ENCODE peak calls at places on chromosomes 13 and 19, in five cellular contexts. P is amniotic epithelial cell; G is stimulated activated CD4-positive, alpha-beta T cell treated with anti-CD3 and anti-CD28 coated beads, TNF-alpha, amount 100 ng/mL, for 4 hours; D is amniotic stem cell; X is lower leg skin. E is an unnamed sample.
A peak's percentile ranks its signal among the peaks of the same experiment; 100 is the strongest.

GRCh38 chr13:114081761-114082681 is 50.4 kb downstream of the RASA3 start:
- DNase-seq in X (peak; percentile 84), P (no peak), G (no peak), D (no peak), E (peak; percentile 25)

GRCh38 chr19:49637865-49638350 is 2.0 kb downstream of the RRAS start:
- DNase-seq in G (no peak), P (peak; percentile 77), X (peak; percentile 97), D (peak; percentile 54), E (peak; percentile 68)

GRCh38 chr19:16180611-16181010 is 4.6 kb upstream of the FAM32A start:
- DNase-seq in D (peak; percentile 67), P (peak; percentile 77), G (no peak), X (no peak), E (peak; percentile 64)

GRCh38 chr19:43768273-43769050 is 12.3 kb downstream of the KCNN4 start:
- DNase-seq in X (peak; percentile 81), G (no peak), D (no peak), P (no peak), E (no peak)

GRCh38 chr13:72221276-72221962 is 354.4 kb upstream of the DACH1 start:
- DNase-seq in X (peak; percentile 82), P (peak; percentile 1), G (no peak), D (no peak), E (peak; percentile 98)

GRCh38 chr13:76086729-76087128 is 450.6 kb downstream of the LMO7 start:
- DNase-seq in P (no peak), X (no peak), G (no peak), D (no peak), E (no peak)

GRCh38 chr19:35911790-35912189 is 3.7 kb upstream of the TYROBP start:
- DNase-seq in G (no peak), X (no peak), D (no peak), P (peak; percentile 18), E (no peak)

GRCh38 chr13:90105881-90106496 is 1241.5 kb upstream of the MIR17HG start:
- DNase-seq in D (no peak), P (no peak), X (no peak), G (no peak), E (no peak)

GRCh38 chr19:18502633-18503294 is 19.1 kb downstream of the ELL start:
- DNase-seq in D (no peak), X (no peak), P (no peak), G (no peak), E (no peak)

GRCh38 chr19:32460476-32460875 is 54.9 kb downstream of the DPY19L3 start:
- DNase-seq in D (no peak), P (no peak), G (no peak), X (no peak), E (no peak)

GRCh38 chr19:1913781-1914577 is 8.8 kb downstream of the ADAT3 start:
- DNase-seq in G (no peak), D (no peak), X (no peak), P (no peak), E (no peak)

GRCh38 chr19:2770055-2771013 is 12.7 kb downstream of the SGTA start:
- DNase-seq in P (no peak), G (no peak), X (no peak), D (no peak), E (no peak)

GRCh38 chr13:59666504-59666903 is 497.2 kb downstream of the DIAPH3 start:
- DNase-seq in D (no peak), G (no peak), X (no peak), P (peak; percentile 2), E (no peak)

GRCh38 chr13:24851546-24851945 is 87.6 kb downstream of the RNF17 start:
- DNase-seq in G (no peak), D (peak; percentile 7), X (no peak), P (peak; percentile 92), E (no peak)